ENCODE peak calls at places on chromosomes 16 and 17, in seven cellular contexts. Z is HFFc6; O is left cardiac atrium; F is CD4-positive, alpha-beta T cell; B is activated T-helper 1 cell treated with anti-CD3 and anti-CD28 coated beads, Interleukin-2, amount 50 U/mL, for 16 hours; E is NCI-H1092 treated with DMSO at 0.1 percent for 48 hours; L is stimulated activated CD8-positive, alpha-beta memory T cell treated with anti-CD3 and anti-CD28 coated beads, Interleukin-12 subunit alpha, Interleukin-12 subunit beta, amount 100 ng/mL, for 4 hours. K is an unnamed sample.

GRCh38 chr17:43832168-43832975 is 574 bp downstream of the MPP3 start:
- DNase-seq in Z (peak; percentile 68), O (peak; percentile 58), F (no peak), B (no peak), E (no peak), L (no peak), K (peak; percentile 64)

GRCh38 chr17:78823282-78824046 is 17.1 kb downstream of the USP36 start:
- DNase-seq in Z (no peak), O (no peak), F (no peak), B (no peak), E (no peak), L (no peak), K (no peak)

GRCh38 chr16:81863630-81864352 is 84.7 kb downstream of the PLCG2 start:
- DNase-seq in Z (no peak), O (no peak), F (no peak), B (no peak), E (no peak), L (no peak), K (no peak)

GRCh38 chr17:43949777-43950176 is 4.0 kb downstream of the PYY start:
- DNase-seq in Z (no peak), O (no peak), F (no peak), B (no peak), E (no peak), L (no peak), K (no peak)

GRCh38 chr16:1378804-1379053 is 27.0 kb downstream of the GNPTG start:
- DNase-seq in Z (no peak), O (no peak), F (no peak), B (no peak), E (no peak), L (no peak), K (no peak)

GRCh38 chr17:51745993-51746392 is 412.5 kb downstream of the CA10 start:
- DNase-seq in Z (no peak), O (no peak), F (no peak), B (no peak), E (no peak), L (no peak), K (no peak)

GRCh38 chr16:12186774-12187335 is 210.3 kb downstream of the SNX29 start:
- DNase-seq in Z (no peak), O (no peak), F (no peak), B (no peak), E (peak; percentile 30), L (no peak), K (no peak)

GRCh38 chr16:61530697-61531096 is 505.5 kb downstream of the CDH8 start:
- DNase-seq in Z (no peak), O (no peak), F (no peak), B (no peak), E (no peak), L (no peak), K (no peak)

GRCh38 chr16:68973611-68974120 is 130.3 kb downstream of the TANGO6 start:
- DNase-seq in Z (no peak), O (no peak), F (no peak), B (no peak), E (no peak), L (no peak), K (no peak)

GRCh38 chr16:53094013-53094630 is 39.3 kb downstream of the CHD9 start:
- DNase-seq in Z (no peak), O (peak; percentile 82), F (peak; percentile 10), B (no peak), E (peak; percentile 46), L (peak; percentile 2), K (peak; percentile 57)

GRCh38 chr17:3683054-3683511 is 12.9 kb downstream of the P2RX5 start:
- DNase-seq in Z (no peak), O (no peak), F (peak; percentile 46), B (no peak), E (no peak), L (peak; percentile 36), K (no peak)

GRCh38 chr16:2149630-2150417 is 1.4 kb downstream of the RAB26 start:
- DNase-seq in Z (no peak), O (peak; percentile 34), F (no peak), B (no peak), E (no peak), L (no peak), K (no peak)

GRCh38 chr16:82031116-82032084 is 3.7 kb upstream of the HSD17B2 start:
- DNase-seq in Z (peak; percentile 62), O (no peak), F (no peak), B (no peak), E (peak; percentile 49), L (no peak), K (no peak)

GRCh38 chr17:41520821-41521521 is 2.3 kb upstream of the KRT15 start:
- DNase-seq in Z (no peak), O (no peak), F (no peak), B (no peak), E (peak; percentile 56), L (no peak), K (no peak)

GRCh38 chr16:86669937-86670772 is 91.8 kb downstream of the FOXL1 start:
- DNase-seq in Z (no peak), O (no peak), F (no peak), B (no peak), E (no peak), L (no peak), K (peak; percentile 77)

GRCh38 chr16:52580488-52580887 is 33.5 kb upstream of the TOX3 start:
- DNase-seq in Z (no peak), O (no peak), F (no peak), B (no peak), E (no peak), L (no peak), K (no peak)

GRCh38 chr17:69761767-69762321 is 313.2 kb upstream of the KCNJ16 start:
- DNase-seq in Z (peak; percentile 93), O (no peak), F (no peak), B (no peak), E (no peak), L (no peak), K (no peak)

GRCh38 chr16:49340466-49340865 is 33.1 kb upstream of the C16orf78 start:
- DNase-seq in Z (no peak), O (no peak), F (no peak), B (no peak), E (no peak), L (no peak), K (no peak)

GRCh38 chr16:29994613-29995329 is 646 bp downstream of the HIRIP3 start:
- DNase-seq in Z (peak; percentile 96), O (peak; percentile 56), F (peak; percentile 61), B (no peak), E (no peak), L (peak; percentile 48), K (peak; percentile 95)

GRCh38 chr16:87490091-87490798 is 2.6 kb downstream of the ZCCHC14 start:
- DNase-seq in Z (no peak), O (no peak), F (no peak), B (no peak), E (no peak), L (no peak), K (no peak)

GRCh38 chr16:57166951-57167350 is 18.9 kb downstream of the PSME3IP1 start:
- DNase-seq in Z (no peak), O (no peak), F (no peak), B (no peak), E (no peak), L (no peak), K (peak; percentile 81)

GRCh38 chr17:42548993-42549755 is 3.5 kb upstream of the HSD17B1 start:
- DNase-seq in Z (no peak), O (no peak), F (no peak), B (no peak), E (no peak), L (no peak), K (no peak)

GRCh38 chr16:66603537-66604375 is 748 bp upstream of the CMTM3 start:
- DNase-seq in Z (peak; percentile 28), O (peak; percentile 69), F (peak; percentile 65), B (peak; percentile 50), E (no peak), L (peak; percentile 40), K (peak; percentile 56)

GRCh38 chr17:6862822-6863221 is 31.3 kb upstream of the TEKT1 start:
- DNase-seq in Z (no peak), O (no peak), F (no peak), B (no peak), E (no peak), L (no peak), K (no peak)

K was measured in upper lobe of left lung.